ENCODE peak calls at places on chromosomes 6 and 20, in ten cellular contexts. T is heart left ventricle; N is fibroblast of lung; J is kidney; E is PC-9; W is OCI-LY7; M is colonic mucosa; L is endodermal cell; R is brain microvascular endothelial cell; X is CD8-positive, alpha-beta T cell. G is an unnamed sample.
A peak's percentile ranks its signal among the peaks of the same experiment; 100 is the strongest.

GRCh38 chr20:61416546-61416945 is 164.5 kb downstream of the CDH4 start:
- DNase-seq in T (no peak), N (no peak), J (peak; percentile 42), E (no peak), W (no peak), M (no peak), L (no peak), R (no peak), X (no peak), G (no peak)

GRCh38 chr20:51404297-51405060 is 138.0 kb downstream of the NFATC2 start:
- DNase-seq in T (peak; percentile 75), N (peak; percentile 57), J (peak; percentile 85), E (no peak), W (peak; percentile 88), M (peak; percentile 37), L (peak; percentile 63), R (peak; percentile 91), X (peak; percentile 85), G (no peak)

GRCh38 chr6:41460742-41461336 is 85.3 kb upstream of the FOXP4 start:
- DNase-seq in T (no peak), N (peak; percentile 16), J (no peak), E (no peak), W (no peak), M (no peak), L (no peak), R (no peak), X (no peak), G (no peak)

GRCh38 chr6:135182993-135183531 is 2.0 kb downstream of the MYB start:
- DNase-seq in T (peak; percentile 65), N (no peak), J (peak; percentile 80), E (peak; percentile 63), W (peak; percentile 89), M (peak; percentile 91), L (no peak), R (no peak), X (peak; percentile 81), G (peak; percentile 14)

GRCh38 chr20:50865591-50865990 is 65.6 kb downstream of the ADNP start:
- DNase-seq in T (peak; percentile 54), N (no peak), J (no peak), E (no peak), W (no peak), M (no peak), L (no peak), R (no peak), X (no peak), G (no peak)

GRCh38 chr20:12318043-12318442 is 400.4 kb downstream of the BTBD3 start:
- DNase-seq in T (no peak), N (no peak), J (no peak), E (no peak), W (no peak), M (no peak), L (no peak), R (no peak), X (no peak), G (no peak)

GRCh38 chr20:50636601-50637539 is 54.5 kb downstream of the RIPOR3 start:
- DNase-seq in T (no peak), N (peak; percentile 9), J (no peak), E (peak; percentile 24), W (no peak), M (no peak), L (no peak), R (no peak), X (no peak), G (no peak)

GRCh38 chr20:10111144-10111771 is 76.5 kb downstream of the ANKEF1 start:
- DNase-seq in T (no peak), N (no peak), J (no peak), E (no peak), W (no peak), M (peak; percentile 32), L (no peak), R (no peak), X (no peak), G (no peak)

GRCh38 chr6:45136495-45136894 is 191.6 kb upstream of the RUNX2 start:
- DNase-seq in T (no peak), N (no peak), J (no peak), E (no peak), W (no peak), M (no peak), L (no peak), R (no peak), X (no peak), G (no peak)

GRCh38 chr20:34312544-34313217 is 9.5 kb upstream of the AHCY start:
- DNase-seq in T (peak; percentile 90), N (peak; percentile 67), J (peak; percentile 91), E (peak; percentile 92), W (peak; percentile 93), M (peak; percentile 95), L (peak; percentile 98), R (peak; percentile 77), X (peak; percentile 90), G (peak; percentile 73)

GRCh38 chr6:109059148-109059547 is 35.5 kb downstream of the SESN1 start:
- DNase-seq in T (no peak), N (peak; percentile 19), J (no peak), E (no peak), W (no peak), M (no peak), L (no peak), R (no peak), X (no peak), G (no peak)

GRCh38 chr6:109060585-109060984 is 34.1 kb downstream of the SESN1 start:
- DNase-seq in T (no peak), N (peak; percentile 28), J (no peak), E (no peak), W (no peak), M (no peak), L (no peak), R (no peak), X (no peak), G (no peak)

GRCh38 chr6:109062216-109062615 is 32.4 kb downstream of the SESN1 start:
- DNase-seq in T (no peak), N (no peak), J (no peak), E (no peak), W (no peak), M (no peak), L (no peak), R (no peak), X (no peak), G (no peak)

GRCh38 chr6:109058620-109059019 is 36.0 kb downstream of the SESN1 start:
- DNase-seq in T (no peak), N (no peak), J (no peak), E (no peak), W (no peak), M (no peak), L (no peak), R (no peak), X (no peak), G (no peak)

DNA sequence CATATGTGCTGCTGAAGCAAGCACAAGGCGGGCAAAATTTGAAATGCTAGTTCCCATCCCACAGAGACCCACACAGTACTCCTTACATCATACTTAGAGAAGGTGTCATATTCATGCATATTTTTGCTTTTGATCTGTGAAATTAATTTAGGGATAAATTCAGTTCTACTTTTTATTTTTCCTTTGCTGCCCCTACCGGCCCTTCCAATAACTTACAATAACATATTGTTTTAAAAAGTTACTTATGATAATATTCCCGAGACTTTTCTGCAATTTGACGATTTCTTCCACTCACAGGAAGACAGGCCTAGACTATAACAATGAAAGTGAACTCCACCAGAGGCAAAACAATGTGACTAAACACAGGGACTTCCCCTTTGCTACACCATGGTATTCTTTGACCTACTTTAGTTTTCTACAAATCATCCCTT is 35.0 kb downstream of the SESN1 start:
- DNase-seq in T (no peak), N (peak; percentile 19), J (no peak), E (no peak), W (peak; percentile 26), M (no peak), L (no peak), R (peak; percentile 37), X (no peak), G (no peak)
- H3K27ac ChIP-seq in T (peak overlapping the region; percentile 45), N (no peak overlapping the region), J (no peak overlapping the region), E (peak overlapping the region; percentile 41), W (no peak overlapping the region), M (no peak overlapping the region), L (no peak overlapping the region), R (peak overlapping the region; percentile 24), X (peak overlapping the region; percentile 12), G (peak overlapping the region; percentile 11)

GRCh38 chr6:80143312-80143960 is 37.0 kb downstream of the BCKDHB start:
- DNase-seq in T (no peak), N (peak; percentile 88), J (peak; percentile 68), E (peak; percentile 88), W (no peak), M (peak; percentile 66), L (no peak), R (peak; percentile 87), X (no peak), G (no peak)

GRCh38 chr6:80145921-80146320 is 39.5 kb downstream of the BCKDHB start:
- DNase-seq in T (no peak), N (no peak), J (no peak), E (no peak), W (no peak), M (no peak), L (no peak), R (no peak), X (no peak), G (no peak)

GRCh38 chr6:80145509-80145908 is 39.0 kb downstream of the BCKDHB start:
- DNase-seq in T (no peak), N (no peak), J (no peak), E (no peak), W (no peak), M (no peak), L (no peak), R (no peak), X (no peak), G (no peak)

GRCh38 chr6:80144753-80145152 is 38.3 kb downstream of the BCKDHB start:
- DNase-seq in T (no peak), N (no peak), J (no peak), E (no peak), W (no peak), M (no peak), L (no peak), R (no peak), X (no peak), G (no peak)

GRCh38 chr6:80142586-80142985 is 36.1 kb downstream of the BCKDHB start:
- DNase-seq in T (no peak), N (peak; percentile 68), J (no peak), E (no peak), W (no peak), M (no peak), L (no peak), R (no peak), X (no peak), G (no peak)
- H3K27ac ChIP-seq in T (no peak overlapping the region), N (no peak overlapping the region), J (no peak overlapping the region), E (peak overlapping the region; percentile 47), W (no peak overlapping the region), M (no peak overlapping the region), L (no peak overlapping the region), R (no peak overlapping the region), X (no peak overlapping the region), G (no peak overlapping the region)

GRCh38 chr6:5235830-5236229 is 24.9 kb downstream of the LYRM4 start:
- DNase-seq in T (no peak), N (no peak), J (no peak), E (no peak), W (no peak), M (no peak), L (no peak), R (no peak), X (no peak), G (no peak)
- H3K27ac ChIP-seq in T (no peak overlapping the region), N (no peak overlapping the region), J (no peak overlapping the region), E (no peak overlapping the region), W (no peak overlapping the region), M (no peak overlapping the region), L (no peak overlapping the region), R (no peak overlapping the region), X (no peak overlapping the region), G (no peak overlapping the region)

DNA sequence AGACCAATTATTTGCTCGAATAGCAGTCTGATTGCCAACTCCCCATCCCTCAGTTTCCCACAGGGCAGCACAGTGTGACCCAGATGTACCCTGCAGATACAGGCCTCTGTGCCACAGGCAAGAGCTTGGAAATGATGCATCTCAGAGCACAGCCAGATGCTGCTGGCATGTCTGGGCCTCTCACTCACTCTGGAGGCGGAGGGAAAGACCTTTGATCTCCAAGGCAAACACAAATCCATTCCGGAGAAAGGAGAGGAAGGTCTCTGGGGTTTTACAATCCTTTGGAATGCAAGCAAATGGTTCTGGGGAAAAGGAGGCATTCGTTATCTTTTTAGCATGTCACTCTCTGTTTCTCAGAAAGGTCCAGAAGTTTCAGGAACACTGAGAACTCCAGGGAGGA is 74.2 kb downstream of the RIOK1 start:
- DNase-seq in T (no peak), N (no peak), J (no peak), E (no peak), W (no peak), M (peak; percentile 72), L (peak; percentile 79), R (no peak), X (no peak), G (no peak)
- H3K27ac ChIP-seq in T (no peak overlapping the region), N (no peak overlapping the region), J (no peak overlapping the region), E (no peak overlapping the region), W (no peak overlapping the region), M (no peak overlapping the region), L (no peak overlapping the region), R (no peak overlapping the region), X (no peak overlapping the region), G (no peak overlapping the region)